ENCODE peak calls at places on chromosomes 6 and 20, in seven cellular contexts. G is naive thymus-derived CD8-positive, alpha-beta T cell; E is KBM-7; U is kidney tubule cell; F is GM23248; I is T-helper 2 cell; L is NCI-H345. S is an unnamed sample.

GRCh38 chr6:73746776-73747175 is 50.8 kb downstream of the CD109 start:
- DNase-seq in U (peak), F (peak), E (no peak), L (no peak), I (no peak), G (no peak), S (no peak)

GRCh38 chr20:47417245-47418060 is 61.0 kb upstream of the ZMYND8 start:
- DNase-seq in U (no peak), I (no peak), L (no peak), G (no peak), F (no peak), E (no peak), S (no peak)

GRCh38 chr6:152096863-152097496 is 289.5 kb downstream of the ESR1 start:
- DNase-seq in I (no peak), L (no peak), U (no peak), E (no peak), F (peak), G (no peak), S (no peak)

GRCh38 chr6:45533394-45533793 is 155.7 kb upstream of the SUPT3H start:
- DNase-seq in G (no peak), L (no peak), U (no peak), E (no peak), I (no peak), F (peak), S (no peak)

GRCh38 chr6:33414592-33415271 is 3.2 kb downstream of the CUTA start:
- DNase-seq in I (no peak), U (peak), L (no peak), E (peak), F (peak), G (no peak), S (no peak)

GRCh38 chr6:116387374-116387773 is 16.6 kb downstream of the DSE start:
- DNase-seq in L (no peak), U (peak), E (no peak), I (no peak), F (peak), G (no peak), S (no peak)

GRCh38 chr6:127980996-127981395 is 80.1 kb upstream of the THEMIS start:
- DNase-seq in G (no peak), F (no peak), L (no peak), I (no peak), E (no peak), U (no peak), S (no peak)

GRCh38 chr6:20458051-20458894 is 56.6 kb downstream of the E2F3 start:
- DNase-seq in F (no peak), G (no peak), L (no peak), I (no peak), U (no peak), E (peak), S (no peak)

GRCh38 chr6:30206799-30207618 is 6.2 kb downstream of the TRIM26 start:
- DNase-seq in F (peak), L (no peak), U (peak), G (no peak), I (no peak), E (no peak), S (no peak)

GRCh38 chr6:25485820-25486559 is 166.0 kb upstream of the SCGN start:
- DNase-seq in F (peak), G (no peak), U (no peak), I (no peak), E (no peak), L (peak), S (no peak)

GRCh38 chr6:133001040-133001570 is 186.7 kb downstream of the RPS12 start:
- DNase-seq in G (no peak), U (peak), E (no peak), I (no peak), F (no peak), L (no peak), S (no peak)

GRCh38 chr6:1624848-1625341 is 15.2 kb downstream of the FOXC1 start:
- DNase-seq in L (no peak), G (no peak), I (no peak), E (no peak), F (peak), U (peak), S (no peak)

GRCh38 chr20:13458860-13459451 is 179.8 kb downstream of the TASP1 start:
- DNase-seq in G (peak), L (peak), I (peak), F (peak), E (peak), U (peak), S (no peak)

GRCh38 chr6:70108230-70108629 is 194.7 kb downstream of the COL9A1 start:
- DNase-seq in I (peak), F (peak), G (peak), U (peak), E (peak), L (peak), S (no peak)

GRCh38 chr20:57896017-57896416 is 186.2 kb upstream of the PMEPA1 start:
- DNase-seq in F (no peak), L (no peak), I (no peak), G (no peak), E (no peak), U (no peak), S (no peak)

GRCh38 chr6:6771224-6771915 is 182.8 kb downstream of the LY86 start:
- DNase-seq in L (no peak), I (no peak), E (no peak), U (no peak), G (no peak), F (no peak), S (no peak)

GRCh38 chr20:32037929-32038328 is 14.1 kb upstream of the HCK start:
- DNase-seq in U (peak), G (no peak), E (peak), L (no peak), I (no peak), F (peak), S (no peak)

GRCh38 chr20:36208257-36208656 is 28.0 kb upstream of the AAR2 start:
- DNase-seq in E (no peak), I (no peak), L (no peak), F (no peak), G (no peak), U (no peak), S (no peak)

GRCh38 chr20:38424404-38424803 is 10.7 kb downstream of the SNHG17 start:
- DNase-seq in L (no peak), G (no peak), U (no peak), I (no peak), E (no peak), F (no peak), S (no peak)

GRCh38 chr6:53408826-53409225 is 60.1 kb upstream of the ELOVL5 start:
- DNase-seq in F (no peak), G (no peak), U (no peak), I (no peak), E (no peak), L (no peak), S (no peak)

GRCh38 chr20:24631173-24631505 is 161.7 kb downstream of the SYNDIG1 start:
- DNase-seq in L (no peak), U (no peak), G (no peak), E (no peak), I (no peak), F (no peak), S (no peak)

GRCh38 chr6:100455230-100456124 is 9.2 kb downstream of the SIM1 start:
- DNase-seq in E (no peak), F (no peak), I (no peak), L (no peak), U (peak), G (no peak), S (no peak)

GRCh38 chr20:56800088-56800487 is 171.0 kb downstream of the TFAP2C start:
- DNase-seq in E (no peak), L (no peak), G (no peak), I (no peak), F (no peak), U (no peak), S (no peak)

GRCh38 chr20:58472273-58473018 is 42.8 kb downstream of the APCDD1L start:
- DNase-seq in F (no peak), U (no peak), L (no peak), I (no peak), G (no peak), E (no peak), S (no peak)

GRCh38 chr6:1400126-1400850 is 10.9 kb downstream of the FOXF2 start:
- DNase-seq in L (no peak), F (no peak), G (no peak), U (no peak), I (no peak), E (no peak), S (no peak)